ENCODE peak calls at places on chromosomes 12 and 14, in four cellular contexts. One of them, this sample, is unnamed.

GRCh38 chr14:66360526-66360925 is 125.6 kb upstream of the CCDC196 start:
- DNase-seq in A549: no peak
- DNase-seq in endothelial cell of umbilical vein: no peak
- DNase-seq in SK-N-SH: no peak
- DNase-seq in this sample: no peak

GRCh38 chr14:101101456-101102056 is 198.0 kb upstream of the RTL1 start:
- DNase-seq in A549: no peak
- DNase-seq in endothelial cell of umbilical vein: no peak
- DNase-seq in SK-N-SH: no peak
- DNase-seq in this sample: no peak

GRCh38 chr14:98826618-98827017 is 445.4 kb downstream of the BCL11B start:
- DNase-seq in A549: no peak
- DNase-seq in endothelial cell of umbilical vein: no peak
- DNase-seq in SK-N-SH: no peak
- DNase-seq in this sample: no peak

GRCh38 chr12:112539221-112539620 is 120.5 kb downstream of the PTPN11 start:
- DNase-seq in A549: peak
- DNase-seq in endothelial cell of umbilical vein: no peak
- DNase-seq in SK-N-SH: no peak
- DNase-seq in this sample: no peak

GRCh38 chr14:91891721-91892220 is 24.4 kb upstream of the TC2N start:
- DNase-seq in A549: no peak
- DNase-seq in endothelial cell of umbilical vein: no peak
- DNase-seq in SK-N-SH: no peak
- DNase-seq in this sample: no peak

GRCh38 chr14:21455592-21455911 is 371 bp downstream of the CHD8 start:
- DNase-seq in A549: no peak
- DNase-seq in endothelial cell of umbilical vein: no peak
- DNase-seq in SK-N-SH: no peak
- DNase-seq in this sample: no peak

GRCh38 chr12:72234871-72235270 is 37.3 kb upstream of the TRHDE start:
- DNase-seq in A549: no peak
- DNase-seq in endothelial cell of umbilical vein: no peak
- DNase-seq in SK-N-SH: no peak
- DNase-seq in this sample: no peak

GRCh38 chr14:96390965-96391292 is 999 bp upstream of the AK7 start:
- DNase-seq in A549: no peak
- DNase-seq in endothelial cell of umbilical vein: no peak
- DNase-seq in SK-N-SH: no peak
- DNase-seq in this sample: peak

GRCh38 chr12:98939350-98939749 is 294.3 kb downstream of the APAF1 start:
- DNase-seq in A549: no peak
- DNase-seq in endothelial cell of umbilical vein: peak
- DNase-seq in SK-N-SH: peak
- DNase-seq in this sample: peak

GRCh38 chr12:27424631-27425230 is 21.8 kb upstream of the SMCO2 start:
- DNase-seq in A549: peak
- DNase-seq in endothelial cell of umbilical vein: peak
- DNase-seq in SK-N-SH: peak
- DNase-seq in this sample: peak

GRCh38 chr12:102913453-102914226 is 3.4 kb downstream of the PAH start:
- DNase-seq in A549: no peak
- DNase-seq in endothelial cell of umbilical vein: no peak
- DNase-seq in SK-N-SH: no peak
- DNase-seq in this sample: no peak

GRCh38 chr12:102920271-102920670 is 3.2 kb upstream of the PAH start:
- DNase-seq in A549: no peak
- DNase-seq in endothelial cell of umbilical vein: no peak
- DNase-seq in SK-N-SH: no peak
- DNase-seq in this sample: no peak

GRCh38 chr12:102918840-102919239 is 1.8 kb upstream of the PAH start:
- DNase-seq in A549: no peak
- DNase-seq in endothelial cell of umbilical vein: no peak
- DNase-seq in SK-N-SH: no peak
- DNase-seq in this sample: no peak

GRCh38 chr12:102916252-102917025 is 605 bp downstream of the PAH start:
- DNase-seq in A549: no peak
- DNase-seq in endothelial cell of umbilical vein: no peak
- DNase-seq in SK-N-SH: no peak
- DNase-seq in this sample: no peak

GRCh38 chr12:102917026-102917787 is at the start of gene PAH:
- DNase-seq in A549: no peak
- DNase-seq in endothelial cell of umbilical vein: no peak
- DNase-seq in SK-N-SH: peak
- DNase-seq in this sample: peak
- TF ChIP-seq CTCF in A549: no peak
- TF ChIP-seq CTCF in endothelial cell of umbilical vein: no peak
- TF ChIP-seq CTCF in SK-N-SH: no peak
- TF ChIP-seq CTCF in this sample: no peak

DNA sequence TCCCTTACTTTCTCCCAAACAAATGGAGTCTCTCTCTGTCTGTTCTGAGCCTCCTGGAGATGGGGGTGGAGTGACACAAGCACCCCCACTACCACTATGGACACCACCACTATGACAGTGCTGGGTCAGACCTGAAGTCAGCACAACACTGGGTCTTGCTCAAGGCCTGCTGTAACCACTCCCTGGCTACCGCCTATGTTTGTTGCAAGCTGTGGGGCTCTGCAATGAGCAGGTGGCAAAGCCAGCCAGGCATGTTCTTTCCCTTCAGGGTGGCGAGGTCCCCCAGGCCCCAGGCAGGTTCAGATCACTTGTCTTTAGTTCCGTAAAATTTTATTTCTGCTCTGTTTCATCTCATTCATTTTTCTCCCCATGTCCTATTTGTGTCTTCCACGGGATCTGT is 349.8 kb downstream of the TMEM121 start:
- DNase-seq in A549: no peak
- DNase-seq in endothelial cell of umbilical vein: no peak
- DNase-seq in SK-N-SH: no peak
- DNase-seq in this sample: peak
- TF ChIP-seq MAX in A549: no peak
- TF ChIP-seq MAX in endothelial cell of umbilical vein: no peak
- TF ChIP-seq MAX in SK-N-SH: no peak
- TF ChIP-seq MAX in this sample: no peak

GRCh38 chr12:80632835-80633234 is 74.6 kb upstream of the MYF6 start:
- DNase-seq in A549: no peak
- DNase-seq in endothelial cell of umbilical vein: no peak
- DNase-seq in SK-N-SH: peak
- DNase-seq in this sample: peak
- TF ChIP-seq CTCF in A549: peak
- TF ChIP-seq CTCF in endothelial cell of umbilical vein: peak
- TF ChIP-seq CTCF in SK-N-SH: peak
- TF ChIP-seq CTCF in this sample: peak

GRCh38 chr12:94621662-94622359 is 28.5 kb downstream of the TMCC3 start:
- DNase-seq in A549: no peak
- DNase-seq in endothelial cell of umbilical vein: peak
- DNase-seq in SK-N-SH: no peak
- DNase-seq in this sample: no peak
- TF ChIP-seq MAX in A549: no peak
- TF ChIP-seq MAX in endothelial cell of umbilical vein: no peak
- TF ChIP-seq MAX in SK-N-SH: no peak
- TF ChIP-seq MAX in this sample: no peak

DNA sequence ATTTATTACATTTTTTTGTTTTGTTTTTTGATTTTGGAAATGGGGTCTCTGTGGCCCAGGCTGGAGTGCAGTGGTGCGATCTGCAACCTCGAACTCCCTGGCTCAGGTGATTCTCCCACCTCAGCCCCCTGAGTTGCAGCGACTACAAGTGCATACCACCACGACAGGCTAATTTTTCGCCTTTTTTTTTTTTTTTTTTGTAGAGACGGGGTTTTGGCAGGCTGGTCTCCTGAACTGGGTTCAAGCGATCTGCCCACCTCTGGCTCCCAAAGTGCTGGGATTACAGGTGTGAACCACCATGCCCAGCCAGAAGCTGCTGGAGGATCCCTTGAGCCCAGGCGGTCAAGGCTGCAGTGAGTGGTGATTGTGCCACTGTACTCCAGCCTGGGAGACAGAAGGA is 2.3 kb downstream of the MON2 start:
- DNase-seq in A549: no peak
- DNase-seq in endothelial cell of umbilical vein: no peak
- DNase-seq in SK-N-SH: no peak
- DNase-seq in this sample: no peak
- TF ChIP-seq CTCF in A549: no peak
- TF ChIP-seq CTCF in endothelial cell of umbilical vein: no peak
- TF ChIP-seq CTCF in SK-N-SH: no peak
- TF ChIP-seq CTCF in this sample: no peak

GRCh38 chr14:88904206-88904647 is 79.8 kb downstream of the TTC8 start:
- DNase-seq in A549: no peak
- DNase-seq in endothelial cell of umbilical vein: no peak
- DNase-seq in SK-N-SH: peak
- DNase-seq in this sample: no peak

GRCh38 chr14:88901991-88902390 is 77.5 kb downstream of the TTC8 start:
- DNase-seq in A549: no peak
- DNase-seq in endothelial cell of umbilical vein: no peak
- DNase-seq in SK-N-SH: no peak
- DNase-seq in this sample: no peak

GRCh38 chr14:88908216-88908615 is 83.8 kb downstream of the TTC8 start:
- DNase-seq in A549: no peak
- DNase-seq in endothelial cell of umbilical vein: peak
- DNase-seq in SK-N-SH: no peak
- DNase-seq in this sample: no peak

GRCh38 chr14:88902850-88903249 is 78.4 kb downstream of the TTC8 start:
- DNase-seq in A549: no peak
- DNase-seq in endothelial cell of umbilical vein: no peak
- DNase-seq in SK-N-SH: no peak
- DNase-seq in this sample: no peak

GRCh38 chr14:88904864-88905263 is 80.4 kb downstream of the TTC8 start:
- DNase-seq in A549: no peak
- DNase-seq in endothelial cell of umbilical vein: no peak
- DNase-seq in SK-N-SH: peak
- DNase-seq in this sample: peak
- TF ChIP-seq MAX in A549: no peak
- TF ChIP-seq MAX in endothelial cell of umbilical vein: no peak
- TF ChIP-seq MAX in SK-N-SH: no peak
- TF ChIP-seq MAX in this sample: no peak

GRCh38 chr12:54689984-54690383 is 41.8 kb upstream of the DCD start:
- DNase-seq in A549: no peak
- DNase-seq in endothelial cell of umbilical vein: no peak
- DNase-seq in SK-N-SH: no peak
- DNase-seq in this sample: peak
- TF ChIP-seq CTCF in A549: no peak
- TF ChIP-seq CTCF in endothelial cell of umbilical vein: no peak
- TF ChIP-seq CTCF in SK-N-SH: no peak
- TF ChIP-seq CTCF in this sample: peak

DNA sequence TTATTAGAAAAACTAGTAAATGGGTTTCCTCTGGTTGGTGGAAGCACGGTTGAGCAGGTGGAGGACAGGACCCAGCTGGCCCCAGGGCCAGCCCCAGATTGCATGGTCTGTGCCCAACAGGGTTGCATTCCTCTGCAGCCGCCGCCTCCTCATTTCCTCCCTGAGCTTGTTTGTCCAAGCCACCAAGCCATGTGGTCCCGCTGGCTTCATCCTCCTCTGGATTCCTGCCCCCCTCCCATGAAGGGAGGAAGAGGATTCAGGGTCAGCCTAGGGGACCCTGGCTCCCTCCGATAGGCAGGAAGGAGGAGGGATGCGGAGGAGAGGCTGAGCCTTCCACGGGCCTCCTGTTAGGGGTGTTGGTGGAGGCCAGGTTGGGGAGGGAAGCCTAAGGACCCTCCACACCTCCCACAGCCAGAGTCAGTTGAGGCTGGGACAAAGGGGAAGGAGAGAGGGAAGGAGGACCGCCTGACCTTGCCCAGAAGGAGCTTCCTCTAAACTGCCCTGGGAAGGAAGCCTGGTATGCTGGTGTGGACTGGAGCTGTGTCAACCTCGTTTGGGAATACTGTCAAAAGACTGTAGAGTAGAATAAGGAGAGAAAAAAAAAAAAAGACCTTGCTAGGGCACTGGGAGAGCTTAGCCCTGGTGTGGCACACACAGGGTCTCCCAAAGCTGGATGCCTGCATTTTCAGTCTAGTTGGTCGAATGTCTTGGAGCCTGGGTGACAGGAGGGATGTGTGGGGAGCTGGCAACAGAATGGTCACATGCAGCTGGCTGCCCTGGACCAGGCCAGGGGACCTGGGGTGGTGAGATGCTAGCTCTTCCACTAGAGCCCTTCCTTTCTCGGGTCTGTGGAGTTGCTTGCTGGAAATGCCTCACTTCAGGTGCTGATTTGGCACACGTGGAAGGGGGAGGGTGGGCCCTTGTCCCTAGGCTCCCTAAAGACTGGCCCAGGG is 42.4 kb downstream of the PLEKHG3 start:
- DNase-seq in A549: no peak
- DNase-seq in endothelial cell of umbilical vein: peak
- DNase-seq in SK-N-SH: no peak
- DNase-seq in this sample: no peak
- TF ChIP-seq MAX in A549: no peak
- TF ChIP-seq MAX in endothelial cell of umbilical vein: no peak
- TF ChIP-seq MAX in SK-N-SH: no peak
- TF ChIP-seq MAX in this sample: no peak

GRCh38 chr12:57195655-57196371 is 20.8 kb upstream of the NXPH4 start:
- DNase-seq in A549: no peak
- DNase-seq in endothelial cell of umbilical vein: no peak
- DNase-seq in SK-N-SH: no peak
- DNase-seq in this sample: peak
- TF ChIP-seq CTCF in A549: no peak
- TF ChIP-seq CTCF in endothelial cell of umbilical vein: no peak
- TF ChIP-seq CTCF in SK-N-SH: no peak
- TF ChIP-seq CTCF in this sample: peak

GRCh38 chr14:53955234-53955556 is 1.4 kb downstream of the BMP4 start:
- DNase-seq in A549: no peak
- DNase-seq in endothelial cell of umbilical vein: no peak
- DNase-seq in SK-N-SH: no peak
- DNase-seq in this sample: no peak

GRCh38 chr14:53955671-53956426 is 776 bp downstream of the BMP4 start:
- DNase-seq in A549: no peak
- DNase-seq in endothelial cell of umbilical vein: peak
- DNase-seq in SK-N-SH: no peak
- DNase-seq in this sample: no peak

GRCh38 chr14:53954551-53955233 is 1.9 kb downstream of the BMP4 start:
- DNase-seq in A549: no peak
- DNase-seq in endothelial cell of umbilical vein: peak
- DNase-seq in SK-N-SH: no peak
- DNase-seq in this sample: no peak

GRCh38 chr14:53957739-53958138 is 1.1 kb upstream of the BMP4 start:
- DNase-seq in A549: no peak
- DNase-seq in endothelial cell of umbilical vein: no peak
- DNase-seq in SK-N-SH: no peak
- DNase-seq in this sample: no peak

GRCh38 chr14:53956427-53957201 is at the start of gene BMP4:
- DNase-seq in A549: no peak
- DNase-seq in endothelial cell of umbilical vein: peak
- DNase-seq in SK-N-SH: peak
- DNase-seq in this sample: no peak
- TF ChIP-seq MAX in A549: no peak
- TF ChIP-seq MAX in endothelial cell of umbilical vein: peak
- TF ChIP-seq MAX in SK-N-SH: no peak
- TF ChIP-seq MAX in this sample: no peak